ENCODE peak calls at places on chromosome 20, in eight cellular contexts. One of them, this sample, is unnamed.

GRCh38 chr20:17966432-17967312 is 1.9 kb downstream of the SNX5 start:
- DNase-seq in AG10803: peak
- DNase-seq in heart right ventricle: no peak
- DNase-seq in A549: peak
- DNase-seq in right lobe of liver: no peak
- DNase-seq in tibial artery: no peak
- DNase-seq in glutamatergic neuron: no peak
- DNase-seq in fibroblast of lung: peak
- DNase-seq in this sample: no peak

GRCh38 chr20:17615645-17616479 is 46.0 kb downstream of the DSTN start:
- DNase-seq in AG10803: no peak
- DNase-seq in heart right ventricle: no peak
- DNase-seq in A549: no peak
- DNase-seq in right lobe of liver: no peak
- DNase-seq in tibial artery: peak
- DNase-seq in glutamatergic neuron: peak
- DNase-seq in fibroblast of lung: no peak
- DNase-seq in this sample: no peak

GRCh38 chr20:64161595-64162238 is 2.5 kb upstream of the MYT1 start:
- DNase-seq in AG10803: peak
- DNase-seq in heart right ventricle: peak
- DNase-seq in A549: peak
- DNase-seq in right lobe of liver: no peak
- DNase-seq in tibial artery: no peak
- DNase-seq in glutamatergic neuron: peak
- DNase-seq in fibroblast of lung: peak
- DNase-seq in this sample: peak

GRCh38 chr20:33909331-33909921 is 84.3 kb upstream of the RALY start:
- DNase-seq in AG10803: peak
- DNase-seq in heart right ventricle: no peak
- DNase-seq in A549: peak
- DNase-seq in right lobe of liver: no peak
- DNase-seq in tibial artery: no peak
- DNase-seq in glutamatergic neuron: no peak
- DNase-seq in fibroblast of lung: peak
- DNase-seq in this sample: peak

GRCh38 chr20:45467861-45468260 is 1.7 kb upstream of the WFDC2 start:
- DNase-seq in AG10803: no peak
- DNase-seq in heart right ventricle: no peak
- DNase-seq in A549: no peak
- DNase-seq in right lobe of liver: no peak
- DNase-seq in tibial artery: no peak
- DNase-seq in glutamatergic neuron: no peak
- DNase-seq in fibroblast of lung: no peak
- DNase-seq in this sample: no peak

GRCh38 chr20:44398303-44398702 is 42.8 kb downstream of the HNF4A start:
- DNase-seq in AG10803: peak
- DNase-seq in heart right ventricle: no peak
- DNase-seq in A549: peak
- DNase-seq in right lobe of liver: no peak
- DNase-seq in tibial artery: no peak
- DNase-seq in glutamatergic neuron: no peak
- DNase-seq in fibroblast of lung: peak
- DNase-seq in this sample: peak

GRCh38 chr20:47432251-47433210 is 69.2 kb upstream of the NCOA3 start:
- DNase-seq in AG10803: no peak
- DNase-seq in heart right ventricle: no peak
- DNase-seq in A549: no peak
- DNase-seq in right lobe of liver: peak
- DNase-seq in tibial artery: no peak
- DNase-seq in glutamatergic neuron: no peak
- DNase-seq in fibroblast of lung: peak
- DNase-seq in this sample: no peak

GRCh38 chr20:62238569-62239277 is 402 bp downstream of the OSBPL2 start:
- DNase-seq in AG10803: no peak
- DNase-seq in heart right ventricle: no peak
- DNase-seq in A549: no peak
- DNase-seq in right lobe of liver: no peak
- DNase-seq in tibial artery: no peak
- DNase-seq in glutamatergic neuron: no peak
- DNase-seq in fibroblast of lung: no peak
- DNase-seq in this sample: no peak

GRCh38 chr20:51802170-51802745 is at the start of gene SALL4:
- DNase-seq in AG10803: no peak
- DNase-seq in heart right ventricle: no peak
- DNase-seq in A549: no peak
- DNase-seq in right lobe of liver: no peak
- DNase-seq in tibial artery: no peak
- DNase-seq in glutamatergic neuron: peak
- DNase-seq in fibroblast of lung: peak
- DNase-seq in this sample: peak

GRCh38 chr20:51800769-51801219 is 1.5 kb downstream of the SALL4 start:
- DNase-seq in AG10803: no peak
- DNase-seq in heart right ventricle: peak
- DNase-seq in A549: peak
- DNase-seq in right lobe of liver: no peak
- DNase-seq in tibial artery: no peak
- DNase-seq in glutamatergic neuron: peak
- DNase-seq in fibroblast of lung: peak
- DNase-seq in this sample: no peak

GRCh38 chr20:51799586-51799985 is 2.7 kb downstream of the SALL4 start:
- DNase-seq in AG10803: no peak
- DNase-seq in heart right ventricle: no peak
- DNase-seq in A549: no peak
- DNase-seq in right lobe of liver: no peak
- DNase-seq in tibial artery: no peak
- DNase-seq in glutamatergic neuron: no peak
- DNase-seq in fibroblast of lung: no peak
- DNase-seq in this sample: no peak

GRCh38 chr20:51801220-51801991 is 915 bp downstream of the SALL4 start:
- DNase-seq in AG10803: no peak
- DNase-seq in heart right ventricle: no peak
- DNase-seq in A549: peak
- DNase-seq in right lobe of liver: no peak
- DNase-seq in tibial artery: no peak
- DNase-seq in glutamatergic neuron: peak
- DNase-seq in fibroblast of lung: no peak
- DNase-seq in this sample: no peak

GRCh38 chr20:51800132-51800721 is 2.1 kb downstream of the SALL4 start:
- DNase-seq in AG10803: peak
- DNase-seq in heart right ventricle: peak
- DNase-seq in A549: peak
- DNase-seq in right lobe of liver: peak
- DNase-seq in tibial artery: no peak
- DNase-seq in glutamatergic neuron: peak
- DNase-seq in fibroblast of lung: peak
- DNase-seq in this sample: peak
- TF ChIP-seq CTCF in AG10803: peak
- TF ChIP-seq CTCF in heart right ventricle: peak
- TF ChIP-seq CTCF in A549: peak
- TF ChIP-seq CTCF in right lobe of liver: peak
- TF ChIP-seq CTCF in tibial artery: peak
- TF ChIP-seq CTCF in glutamatergic neuron: peak
- TF ChIP-seq CTCF in fibroblast of lung: peak
- TF ChIP-seq CTCF in this sample: peak

GRCh38 chr20:50571466-50571865 is 61.3 kb downstream of the PTPN1 start:
- DNase-seq in AG10803: no peak
- DNase-seq in heart right ventricle: no peak
- DNase-seq in A549: no peak
- DNase-seq in right lobe of liver: no peak
- DNase-seq in tibial artery: no peak
- DNase-seq in glutamatergic neuron: no peak
- DNase-seq in fibroblast of lung: peak
- DNase-seq in this sample: no peak

GRCh38 chr20:50567860-50568548 is 57.8 kb downstream of the PTPN1 start:
- DNase-seq in AG10803: no peak
- DNase-seq in heart right ventricle: no peak
- DNase-seq in A549: no peak
- DNase-seq in right lobe of liver: no peak
- DNase-seq in tibial artery: no peak
- DNase-seq in glutamatergic neuron: no peak
- DNase-seq in fibroblast of lung: no peak
- DNase-seq in this sample: no peak

GRCh38 chr20:50572922-50573777 is 63.0 kb downstream of the PTPN1 start:
- DNase-seq in AG10803: peak
- DNase-seq in heart right ventricle: peak
- DNase-seq in A549: no peak
- DNase-seq in right lobe of liver: peak
- DNase-seq in tibial artery: peak
- DNase-seq in glutamatergic neuron: no peak
- DNase-seq in fibroblast of lung: peak
- DNase-seq in this sample: peak

GRCh38 chr20:50568549-50568942 is 58.4 kb downstream of the PTPN1 start:
- DNase-seq in AG10803: no peak
- DNase-seq in heart right ventricle: no peak
- DNase-seq in A549: no peak
- DNase-seq in right lobe of liver: no peak
- DNase-seq in tibial artery: no peak
- DNase-seq in glutamatergic neuron: no peak
- DNase-seq in fibroblast of lung: no peak
- DNase-seq in this sample: no peak

GRCh38 chr20:50569864-50570836 is 60.0 kb downstream of the PTPN1 start:
- DNase-seq in AG10803: no peak
- DNase-seq in heart right ventricle: no peak
- DNase-seq in A549: no peak
- DNase-seq in right lobe of liver: no peak
- DNase-seq in tibial artery: no peak
- DNase-seq in glutamatergic neuron: no peak
- DNase-seq in fibroblast of lung: peak
- DNase-seq in this sample: no peak
- TF ChIP-seq CTCF in AG10803: peak
- TF ChIP-seq CTCF in heart right ventricle: peak
- TF ChIP-seq CTCF in A549: peak
- TF ChIP-seq CTCF in right lobe of liver: peak
- TF ChIP-seq CTCF in tibial artery: no peak
- TF ChIP-seq CTCF in glutamatergic neuron: no peak
- TF ChIP-seq CTCF in fibroblast of lung: peak
- TF ChIP-seq CTCF in this sample: peak

DNA sequence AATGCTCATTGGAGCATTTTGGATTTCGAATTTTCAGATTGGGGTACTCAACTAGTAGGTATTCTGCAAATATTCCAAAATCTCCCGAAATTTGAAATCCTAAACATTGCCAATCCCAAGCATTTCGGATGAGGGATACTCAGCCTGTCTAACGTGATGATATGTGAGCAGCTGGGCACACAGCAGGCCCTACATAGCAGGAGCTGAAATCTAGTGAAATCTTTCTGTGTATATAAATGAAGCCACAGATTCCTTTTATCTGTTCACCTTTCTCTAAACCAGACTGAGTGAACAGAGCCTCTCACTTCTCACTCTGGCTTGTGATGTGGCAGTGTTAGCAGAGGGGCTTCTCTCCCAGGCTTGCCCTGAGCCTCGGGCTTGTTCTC is 17.8 kb downstream of the STX16 start:
- DNase-seq in AG10803: no peak
- DNase-seq in heart right ventricle: no peak
- DNase-seq in A549: no peak
- DNase-seq in right lobe of liver: no peak
- DNase-seq in tibial artery: no peak
- DNase-seq in glutamatergic neuron: no peak
- DNase-seq in fibroblast of lung: no peak
- DNase-seq in this sample: no peak
- TF ChIP-seq CTCF in AG10803: no peak
- TF ChIP-seq CTCF in heart right ventricle: no peak
- TF ChIP-seq CTCF in A549: no peak
- TF ChIP-seq CTCF in right lobe of liver: no peak
- TF ChIP-seq CTCF in tibial artery: no peak
- TF ChIP-seq CTCF in glutamatergic neuron: no peak
- TF ChIP-seq CTCF in fibroblast of lung: no peak
- TF ChIP-seq CTCF in this sample: no peak

DNA sequence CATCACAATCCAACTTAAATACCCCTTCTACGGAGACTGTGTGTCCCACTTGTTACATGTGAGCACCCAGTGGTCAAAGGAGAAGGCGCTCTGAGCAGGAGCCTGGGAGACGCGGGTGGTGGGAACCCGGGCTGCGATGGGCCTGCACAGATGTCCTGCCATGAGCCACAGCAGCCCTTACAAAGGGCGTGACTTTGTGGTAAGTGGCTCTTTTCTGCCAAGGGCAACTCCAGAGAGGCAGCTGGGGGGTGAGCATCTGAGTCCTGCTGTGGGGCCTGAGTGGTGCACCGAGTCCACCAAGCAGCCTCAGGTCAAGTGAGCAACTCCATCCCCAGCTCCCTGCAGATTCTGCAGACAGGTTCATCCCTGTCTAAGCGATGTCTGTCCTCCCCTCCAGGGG is 33.6 kb upstream of the CST7 start:
- DNase-seq in AG10803: no peak
- DNase-seq in heart right ventricle: no peak
- DNase-seq in A549: no peak
- DNase-seq in right lobe of liver: no peak
- DNase-seq in tibial artery: no peak
- DNase-seq in glutamatergic neuron: no peak
- DNase-seq in fibroblast of lung: no peak
- DNase-seq in this sample: no peak
- TF ChIP-seq CTCF in AG10803: no peak
- TF ChIP-seq CTCF in heart right ventricle: no peak
- TF ChIP-seq CTCF in A549: no peak
- TF ChIP-seq CTCF in right lobe of liver: no peak
- TF ChIP-seq CTCF in tibial artery: no peak
- TF ChIP-seq CTCF in glutamatergic neuron: no peak
- TF ChIP-seq CTCF in fibroblast of lung: no peak
- TF ChIP-seq CTCF in this sample: no peak

DNA sequence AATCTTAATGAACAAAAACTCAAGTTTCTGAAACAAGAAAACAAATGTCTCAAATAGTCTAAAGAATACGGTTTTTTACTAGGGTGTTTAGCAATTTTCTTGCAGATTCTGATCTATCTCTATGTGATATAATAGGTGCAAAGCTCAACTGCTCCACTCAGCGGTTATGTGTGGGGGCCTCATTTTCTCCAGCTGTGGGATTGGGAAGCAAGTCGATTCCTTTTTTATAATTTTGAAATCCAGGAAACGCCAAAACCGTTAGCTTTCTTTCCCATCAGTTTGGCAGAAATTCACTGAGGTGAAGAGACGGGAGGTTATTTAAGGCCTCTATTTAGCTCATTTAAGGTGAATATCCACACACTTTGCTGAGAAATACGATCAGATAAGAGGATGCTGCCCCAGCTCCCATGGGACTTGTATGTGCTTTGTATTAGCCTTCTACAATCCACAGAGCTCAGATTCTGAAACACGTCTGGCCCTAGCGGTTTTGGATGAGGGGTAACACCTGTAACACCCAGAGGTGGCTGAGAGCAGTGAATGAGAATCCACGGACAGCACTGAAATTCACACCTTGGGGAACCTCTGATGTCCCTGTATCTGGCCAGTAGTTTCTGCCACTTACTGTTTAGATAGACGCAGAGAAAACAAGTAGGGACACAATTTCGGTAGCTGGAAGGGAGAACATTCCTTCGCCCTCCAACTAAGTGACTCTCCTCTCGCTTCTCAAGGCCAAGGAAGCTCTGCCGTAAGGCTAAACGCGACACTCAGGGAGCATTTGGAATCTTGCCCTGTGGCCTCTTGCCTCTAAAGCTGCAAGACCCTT is 6.6 kb upstream of the BCAS4 start:
- DNase-seq in AG10803: peak
- DNase-seq in heart right ventricle: no peak
- DNase-seq in A549: peak
- DNase-seq in right lobe of liver: no peak
- DNase-seq in tibial artery: peak
- DNase-seq in glutamatergic neuron: no peak
- DNase-seq in fibroblast of lung: peak
- DNase-seq in this sample: peak
- TF ChIP-seq CTCF in AG10803: peak
- TF ChIP-seq CTCF in heart right ventricle: peak
- TF ChIP-seq CTCF in A549: peak
- TF ChIP-seq CTCF in right lobe of liver: peak
- TF ChIP-seq CTCF in tibial artery: no peak
- TF ChIP-seq CTCF in glutamatergic neuron: no peak
- TF ChIP-seq CTCF in fibroblast of lung: peak
- TF ChIP-seq CTCF in this sample: peak